ENCODE peak calls at places on chromosomes 11 and 22, in seven cellular contexts. W is psoas muscle; R is CD4-positive, alpha-beta memory T cell; P is pancreas; L is upper lobe of right lung; M is right lobe of liver; I is IMR-90. G is an unnamed sample. For H3K4me1 and H3K27me3, the result is how much of the 10 kb centered on the place peaks cover.

GRCh38 chr11:64803846-64804345 is 882 bp upstream of the MAP4K2 start:
- DNase-seq in I (no peak), M (no peak), W (no peak), R (no peak), P (no peak), L (no peak), G (no peak)

GRCh38 chr11:3984896-3985295 is 109.7 kb upstream of the RRM1 start:
- DNase-seq in I (peak), P (no peak), W (no peak), M (no peak), R (no peak), L (no peak), G (no peak)

GRCh38 chr11:60625262-60625661 is 74.2 kb upstream of the MS4A8 start:
- DNase-seq in P (peak), W (no peak), M (no peak), I (peak), L (no peak), R (no peak), G (no peak)

GRCh38 chr22:49209452-49210195 is 618.0 kb downstream of the BRD1 start:
- DNase-seq in W (no peak), I (no peak), M (peak), L (peak), R (no peak), P (no peak), G (no peak)

GRCh38 chr11:79119491-79120284 is 321.1 kb downstream of the TENM4 start:
- DNase-seq in L (no peak), P (no peak), R (no peak), W (no peak), M (no peak), I (no peak), G (no peak)

GRCh38 chr22:24865508-24865907 is 59.5 kb downstream of the SGSM1 start:
- DNase-seq in I (no peak), R (no peak), M (no peak), W (no peak), P (no peak), L (no peak), G (no peak)

GRCh38 chr11:117676501-117676900 is 120.5 kb downstream of the DSCAML1 start:
- DNase-seq in P (no peak), R (no peak), W (no peak), I (no peak), M (no peak), L (no peak), G (no peak)

GRCh38 chr22:28137036-28137435 is 218.0 kb upstream of the PITPNB start:
- DNase-seq in P (no peak), R (no peak), W (no peak), L (no peak), I (no peak), M (no peak), G (no peak)

GRCh38 chr11:64725601-64726139 is 2.7 kb upstream of the NRXN2 start:
- DNase-seq in W (no peak), R (no peak), L (peak), I (no peak), P (no peak), M (no peak), G (no peak)

GRCh38 chr11:19853016-19853415 is 140.4 kb downstream of the NAV2 start:
- DNase-seq in W (no peak), L (no peak), M (no peak), I (peak), P (no peak), R (no peak), G (no peak)

GRCh38 chr22:25160120-25160996 is 39.3 kb upstream of the CRYBB3 start:
- DNase-seq in M (no peak), L (no peak), R (no peak), W (no peak), I (no peak), P (no peak), G (no peak)

GRCh38 chr22:49094151-49094550 is 733.5 kb downstream of the BRD1 start:
- DNase-seq in P (no peak), I (no peak), L (no peak), W (peak), R (no peak), M (no peak), G (peak)

GRCh38 chr11:35012467-35013191 is 96.2 kb downstream of the PDHX start:
- DNase-seq in R (peak), M (no peak), I (no peak), L (no peak), W (no peak), P (no peak), G (no peak)

GRCh38 chr11:66289548-66290331 is 797 bp upstream of the YIF1A start:
- DNase-seq in W (no peak), I (no peak), P (peak), L (peak), R (no peak), M (peak), G (peak)

GRCh38 chr11:132780051-132780450 is 752.2 kb downstream of the OPCML start:
- DNase-seq in R (no peak), M (no peak), L (no peak), I (no peak), P (no peak), W (no peak), G (no peak)

GRCh38 chr11:122656631-122657101 is 1.1 kb downstream of the UBASH3B start:
- DNase-seq in I (peak), W (peak), P (peak), L (peak), R (peak), M (peak), G (peak)

GRCh38 chr11:120482149-120482548 is 29.4 kb upstream of the GRIK4 start:
- DNase-seq in P (no peak), W (no peak), R (no peak), L (no peak), I (peak), M (no peak), G (no peak)

GRCh38 chr22:38984224-38984623 is 2.1 kb downstream of the APOBEC3B start:
- DNase-seq in R (no peak), L (no peak), I (no peak), M (no peak), P (no peak), W (no peak), G (no peak)

GRCh38 chr11:18036456-18036855 is 9.6 kb downstream of the TPH1 start:
- DNase-seq in M (no peak), P (no peak), R (no peak), W (no peak), I (no peak), L (no peak), G (no peak)

GRCh38 chr11:63670738-63671321 is 346 bp downstream of the ATL3 start:
- DNase-seq in P (peak), I (no peak), R (peak), W (peak), M (peak), L (peak), G (peak)

GRCh38 chr22:44755956-44756361 is 3.6 kb downstream of the ARHGAP8 start:
- DNase-seq in P (peak), L (no peak), I (no peak), W (no peak), M (no peak), R (no peak), G (peak)

GRCh38 chr11:57263351-57263750 is 26.3 kb upstream of the APLNR start:
- DNase-seq in M (no peak), L (no peak), R (no peak), P (no peak), I (no peak), W (no peak), G (no peak)

GRCh38 chr22:30392661-30393321 is 4.0 kb upstream of the SEC14L2 start:
- DNase-seq in M (peak), W (no peak), P (no peak), R (no peak), I (no peak), L (peak), G (no peak)

GRCh38 chr11:59173080-59173963 is 1.4 kb downstream of the DTX4 start:
- DNase-seq in P (peak), R (peak), W (peak), I (peak), M (peak), L (peak), G (peak)

GRCh38 chr11:97937501-97937900 is 1083.2 kb upstream of the CNTN5 start:
- DNase-seq in M (no peak), I (peak), P (no peak), W (no peak), R (no peak), L (no peak), G (no peak)

GRCh38 chr11:62011881-62012280 is 44.4 kb upstream of the FTH1 start:
- DNase-seq in L (no peak), P (no peak), R (no peak), I (no peak), W (no peak), M (no peak), G (no peak)

DNA sequence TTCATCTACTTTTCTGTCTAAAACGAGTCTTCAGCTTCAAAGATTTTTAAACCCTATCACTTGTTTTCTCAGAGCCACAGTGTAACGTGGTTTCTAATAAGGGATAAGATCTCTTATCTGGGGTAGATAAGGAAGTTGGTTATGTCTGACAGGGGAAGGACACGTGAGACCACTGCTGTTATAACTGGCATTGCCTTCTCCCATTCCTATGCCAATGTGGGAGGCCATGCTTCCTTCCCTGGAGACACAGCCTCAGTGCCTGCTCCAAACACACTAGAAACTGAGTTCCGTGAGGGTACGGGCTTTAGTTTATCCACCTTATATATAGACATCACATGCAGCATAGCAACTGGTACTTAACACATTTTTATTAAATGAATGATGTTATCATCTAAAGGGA is 39.4 kb downstream of the LARGE2 start:
- DNase-seq in R (no peak), I (no peak), P (no peak), W (no peak), L (no peak), M (no peak), G (no peak)
- H3K4me1 ChIP-seq in R (under half), I (under half), P (under half), W (under half), L (under half), M (under half), G (under half)

GRCh38 chr11:16609769-16610168 is 128.7 kb upstream of the C11orf58 start:
- DNase-seq in M (no peak), P (no peak), L (no peak), R (no peak), I (no peak), W (no peak), G (peak)
- H3K27me3 ChIP-seq in M (under half), P (under half), L (half or more), R (half or more), I (under half), W (under half), G (under half)

GRCh38 chr11:33358150-33358831 is 101.1 kb downstream of the HIPK3 start:
- DNase-seq in P (no peak), R (no peak), M (no peak), W (no peak), L (no peak), I (no peak), G (no peak)
- H3K4me1 ChIP-seq in P (under half), R (under half), M (under half), W (under half), L (under half), I (under half), G (under half)

GRCh38 chr11:70170596-70171210 is 32.4 kb upstream of the FADD start:
- DNase-seq in R (no peak), I (no peak), M (no peak), P (no peak), L (no peak), W (no peak), G (no peak)
- H3K27me3 ChIP-seq in R (under half), I (under half), M (under half), P (under half), L (under half), W (under half), G (under half)

GRCh38 chr11:8709002-8709672 is 26.5 kb downstream of the RPL27A start:
- DNase-seq in M (peak), W (peak), I (peak), P (no peak), L (no peak), R (no peak), G (peak)
- H3K4me1 ChIP-seq in M (under half), W (under half), I (under half), P (under half), L (under half), R (under half), G (under half)

G was measured in aorta.